ENCODE peak calls at places on chromosomes 3 and 15, in seven cellular contexts. J, H, N, M, Q, O and T are unnamed samples.
A peak's percentile ranks its signal among the peaks of the same experiment; 100 is the strongest.

GRCh38 chr3:187208159-187208558 is 10.9 kb downstream of the RTP1 start:
- DNase-seq in O (peak; percentile 27), Q (no peak), N (no peak), H (peak; percentile 68), J (peak; percentile 93), M (no peak), T (no peak)

GRCh38 chr15:81296673-81297072 is 27.3 kb downstream of the STARD5 start:
- DNase-seq in M (peak; percentile 94), J (no peak), H (no peak), Q (no peak), O (no peak), N (no peak), T (peak; percentile 59)

GRCh38 chr3:132343018-132343612 is 25.9 kb downstream of the ACP3 start:
- DNase-seq in M (peak; percentile 77), N (peak; percentile 87), Q (peak; percentile 41), J (peak; percentile 66), H (peak; percentile 82), O (peak; percentile 76), T (peak; percentile 82)

GRCh38 chr3:106440672-106441071 is 571.9 kb upstream of the CBLB start:
- DNase-seq in M (no peak), Q (no peak), H (no peak), N (no peak), O (no peak), J (no peak), T (no peak)

GRCh38 chr3:52118156-52118875 is 35.9 kb downstream of the POC1A start:
- DNase-seq in N (no peak), J (no peak), H (no peak), M (no peak), Q (no peak), O (no peak), T (no peak)

GRCh38 chr15:54620916-54621315 is 575.8 kb downstream of the RSL24D1 start:
- DNase-seq in H (no peak), Q (no peak), O (no peak), M (no peak), J (no peak), N (no peak), T (no peak)

GRCh38 chr3:138395865-138396751 is 38.3 kb upstream of the ESYT3 start:
- DNase-seq in M (no peak), H (no peak), N (no peak), J (no peak), Q (no peak), O (no peak), T (peak; percentile 21)

GRCh38 chr3:117661636-117662095 is 952.1 kb downstream of the TUSC7 start:
- DNase-seq in H (peak; percentile 76), N (no peak), Q (no peak), M (no peak), J (no peak), O (no peak), T (no peak)

GRCh38 chr15:57726411-57726810 is 19.9 kb downstream of the POLR2M start:
- DNase-seq in H (peak; percentile 56), J (no peak), N (no peak), M (no peak), Q (no peak), O (no peak), T (no peak)

GRCh38 chr15:56759450-56759845 is 26.1 kb upstream of the ZNF280D start:
- DNase-seq in N (no peak), H (peak; percentile 96), M (no peak), Q (no peak), O (no peak), J (peak; percentile 72), T (no peak)

GRCh38 chr3:172153335-172153861 is 114.0 kb downstream of the FNDC3B start:
- DNase-seq in H (peak; percentile 99), J (peak; percentile 97), O (peak; percentile 88), N (no peak), M (no peak), Q (no peak), T (no peak)

GRCh38 chr3:24288538-24289236 is 206.0 kb downstream of the THRB start:
- DNase-seq in O (no peak), H (no peak), Q (no peak), N (no peak), M (no peak), J (no peak), T (no peak)

GRCh38 chr3:36700537-36701248 is 63.7 kb downstream of the DCLK3 start:
- DNase-seq in J (peak; percentile 81), Q (peak; percentile 73), O (peak; percentile 75), H (peak; percentile 89), M (peak; percentile 69), N (peak; percentile 80), T (peak; percentile 86)

GRCh38 chr3:154089416-154090115 is 31.6 kb upstream of the ARHGEF26 start:
- DNase-seq in H (no peak), M (no peak), N (no peak), Q (peak; percentile 44), J (peak; percentile 97), O (peak; percentile 28), T (no peak)

GRCh38 chr15:99131441-99132023 is 26.7 kb downstream of the SYNM start:
- DNase-seq in J (no peak), H (no peak), Q (no peak), M (no peak), O (peak; percentile 49), N (no peak), T (no peak)

GRCh38 chr15:27454281-27455060 is 483.5 kb downstream of the GABRG3 start:
- DNase-seq in H (peak; percentile 85), J (peak; percentile 64), M (no peak), Q (no peak), O (peak; percentile 24), N (no peak), T (no peak)

GRCh38 chr3:37991823-37992222 is 1.2 kb downstream of the VILL start:
- DNase-seq in M (no peak), H (no peak), O (no peak), J (no peak), Q (no peak), N (no peak), T (no peak)

GRCh38 chr15:68126415-68126814 is 72.3 kb downstream of the PIAS1 start:
- DNase-seq in J (no peak), H (peak; percentile 49), M (no peak), N (no peak), O (no peak), Q (no peak), T (no peak)

GRCh38 chr3:128360705-128361271 is 105.9 kb downstream of the DNAJB8 start:
- DNase-seq in O (no peak), H (no peak), M (no peak), Q (no peak), J (no peak), N (no peak), T (no peak)

GRCh38 chr15:63560741-63561448 is 36.3 kb upstream of the FBXL22 start:
- DNase-seq in M (no peak), N (peak; percentile 48), H (peak; percentile 5), J (no peak), O (no peak), Q (no peak), T (no peak)

GRCh38 chr15:27535445-27536129 is 563.5 kb downstream of the OCA2 start:
- DNase-seq in H (no peak), N (peak; percentile 12), J (no peak), O (no peak), M (no peak), Q (peak; percentile 33), T (no peak)

GRCh38 chr3:152466784-152467183 is 198.1 kb downstream of the MBNL1 start:
- DNase-seq in O (peak; percentile 37), N (peak; percentile 42), M (peak; percentile 43), J (peak; percentile 65), Q (peak; percentile 32), H (peak; percentile 83), T (peak; percentile 72)

GRCh38 chr3:140432176-140432753 is 245.6 kb upstream of the TRIM42 start:
- DNase-seq in J (no peak), Q (peak; percentile 22), N (no peak), H (no peak), O (no peak), M (no peak), T (no peak)

GRCh38 chr3:177286034-177286433 is 88.8 kb upstream of the TBL1XR1 start:
- DNase-seq in H (no peak), Q (no peak), M (no peak), O (peak; percentile 60), J (peak; percentile 93), N (no peak), T (no peak)

GRCh38 chr3:185216587-185216918 is 37.3 kb downstream of the EHHADH start:
- DNase-seq in N (peak; percentile 52), J (no peak), Q (no peak), O (no peak), M (no peak), H (no peak), T (no peak)

GRCh38 chr3:14450506-14450905 is 48.1 kb downstream of the SLC6A6 start:
- DNase-seq in O (no peak), N (no peak), Q (no peak), J (no peak), H (no peak), M (no peak), T (no peak)

GRCh38 chr15:77974416-77975331 is 102.8 kb downstream of the TBC1D2B start:
- DNase-seq in N (no peak), J (no peak), H (no peak), M (no peak), O (no peak), Q (no peak), T (no peak)
- H3K9me2 ChIP-seq in N (no peaks in the 10 kb centered on the region), J (no peaks in the 10 kb centered on the region), H (no peaks in the 10 kb centered on the region), M (no peaks in the 10 kb centered on the region), O (no peaks in the 10 kb centered on the region), Q (no peaks in the 10 kb centered on the region), T (no peaks in the 10 kb centered on the region)

GRCh38 chr15:46296797-46297196 is 662.0 kb downstream of the SQOR start:
- DNase-seq in O (no peak), N (no peak), M (no peak), H (no peak), J (no peak), Q (no peak), T (no peak)

GRCh38 chr15:46296002-46296401 is 661.2 kb downstream of the SQOR start:
- DNase-seq in M (no peak), J (no peak), H (no peak), N (no peak), Q (no peak), O (no peak), T (no peak)

GRCh38 chr15:46297766-46298165 is 662.9 kb downstream of the SQOR start:
- DNase-seq in O (no peak), M (peak; percentile 57), N (no peak), J (no peak), H (no peak), Q (no peak), T (peak; percentile 47)

DNA sequence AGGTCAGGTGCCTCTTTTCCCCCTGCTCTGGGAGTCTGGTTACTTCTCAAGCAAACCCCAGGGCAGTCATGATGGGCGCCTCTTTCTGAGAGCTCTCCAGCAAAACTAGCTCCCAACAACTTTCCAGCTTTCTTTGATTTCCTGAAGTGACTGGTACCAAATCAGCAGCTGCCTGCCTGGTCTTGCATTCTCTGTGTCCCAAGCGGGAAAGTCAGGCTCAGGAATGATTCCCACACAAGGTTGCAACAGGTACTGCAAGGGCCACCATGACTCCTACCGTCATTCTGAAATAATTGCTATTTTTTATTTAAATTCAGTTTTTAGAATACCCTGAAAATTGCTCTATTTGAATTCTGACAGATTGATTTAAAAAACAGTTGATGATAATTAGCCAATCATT is 658.7 kb downstream of the SQOR start:
- DNase-seq in Q (no peak), M (no peak), H (no peak), O (no peak), J (no peak), N (peak; percentile 53), T (no peak)
- H3K9me2 ChIP-seq in Q (no peaks in the 10 kb centered on the region), M (no peaks in the 10 kb centered on the region), H (no peaks in the 10 kb centered on the region), O (no peaks in the 10 kb centered on the region), J (no peaks in the 10 kb centered on the region), N (no peaks in the 10 kb centered on the region), T (no peaks in the 10 kb centered on the region)

GRCh38 chr3:33577173-33577572 is 137.0 kb upstream of the UBP1 start:
- DNase-seq in O (no peak), N (no peak), Q (no peak), M (no peak), H (no peak), J (no peak), T (no peak)
- H3K9me2 ChIP-seq in O (no peaks in the 10 kb centered on the region), N (no peaks in the 10 kb centered on the region), Q (no peaks in the 10 kb centered on the region), M (no peaks in the 10 kb centered on the region), H (no peaks in the 10 kb centered on the region), J (no peaks in the 10 kb centered on the region), T (no peaks in the 10 kb centered on the region)

GRCh38 chr3:15973930-15974329 is 176.2 kb upstream of the ANKRD28 start:
- DNase-seq in O (no peak), M (no peak), Q (no peak), J (no peak), N (no peak), H (no peak), T (no peak)
- H3K9me2 ChIP-seq in O (no peaks in the 10 kb centered on the region), M (no peaks in the 10 kb centered on the region), Q (no peaks in the 10 kb centered on the region), J (no peaks in the 10 kb centered on the region), N (peaks cover 7% of the 10 kb centered on the region), H (no peaks in the 10 kb centered on the region), T (no peaks in the 10 kb centered on the region)